ENCODE peak calls at places on chromosomes 7 and 10, in seven cellular contexts. One of them, this sample, is unnamed.

GRCh38 chr7:17690030-17690429 is 250.3 kb downstream of the SNX13 start:
- DNase-seq in lower lobe of right lung: no peak
- DNase-seq in HAP-1: no peak
- DNase-seq in ovary: no peak
- DNase-seq in CD8-positive, alpha-beta memory T cell: no peak
- DNase-seq in neural progenitor cell: no peak
- DNase-seq in Panc1: no peak
- DNase-seq in this sample: no peak

GRCh38 chr10:100508691-100509150 is 10.9 kb downstream of the SEC31B start:
- DNase-seq in lower lobe of right lung: no peak
- DNase-seq in HAP-1: peak; percentile 64
- DNase-seq in ovary: no peak
- DNase-seq in CD8-positive, alpha-beta memory T cell: no peak
- DNase-seq in neural progenitor cell: peak; percentile 81
- DNase-seq in Panc1: no peak
- DNase-seq in this sample: peak; percentile 66

GRCh38 chr10:87750001-87750651 is 67.9 kb downstream of the ATAD1 start:
- DNase-seq in lower lobe of right lung: no peak
- DNase-seq in HAP-1: no peak
- DNase-seq in ovary: no peak
- DNase-seq in CD8-positive, alpha-beta memory T cell: no peak
- DNase-seq in neural progenitor cell: peak; percentile 13
- DNase-seq in Panc1: no peak
- DNase-seq in this sample: no peak

GRCh38 chr10:74924251-74924954 is 98.0 kb downstream of the KAT6B start:
- DNase-seq in lower lobe of right lung: no peak
- DNase-seq in HAP-1: peak; percentile 11
- DNase-seq in ovary: no peak
- DNase-seq in CD8-positive, alpha-beta memory T cell: no peak
- DNase-seq in neural progenitor cell: no peak
- DNase-seq in Panc1: peak; percentile 79
- DNase-seq in this sample: no peak

GRCh38 chr10:55158643-55159042 is 357.6 kb upstream of the PCDH15 start:
- DNase-seq in lower lobe of right lung: no peak
- DNase-seq in HAP-1: no peak
- DNase-seq in ovary: no peak
- DNase-seq in CD8-positive, alpha-beta memory T cell: no peak
- DNase-seq in neural progenitor cell: no peak
- DNase-seq in Panc1: no peak
- DNase-seq in this sample: no peak

GRCh38 chr7:25964483-25964961 is 187.5 kb upstream of the NFE2L3 start:
- DNase-seq in lower lobe of right lung: no peak
- DNase-seq in HAP-1: no peak
- DNase-seq in ovary: no peak
- DNase-seq in CD8-positive, alpha-beta memory T cell: no peak
- DNase-seq in neural progenitor cell: no peak
- DNase-seq in Panc1: no peak
- DNase-seq in this sample: no peak

GRCh38 chr10:97129666-97130065 is 56.1 kb downstream of the SLIT1 start:
- DNase-seq in lower lobe of right lung: no peak
- DNase-seq in HAP-1: no peak
- DNase-seq in ovary: no peak
- DNase-seq in CD8-positive, alpha-beta memory T cell: no peak
- DNase-seq in neural progenitor cell: no peak
- DNase-seq in Panc1: no peak
- DNase-seq in this sample: no peak

GRCh38 chr7:83038787-83039186 is 123.9 kb downstream of the PCLO start:
- DNase-seq in lower lobe of right lung: no peak
- DNase-seq in HAP-1: no peak
- DNase-seq in ovary: no peak
- DNase-seq in CD8-positive, alpha-beta memory T cell: no peak
- DNase-seq in neural progenitor cell: no peak
- DNase-seq in Panc1: no peak
- DNase-seq in this sample: no peak

GRCh38 chr10:77179015-77179695 is 458.5 kb downstream of the KCNMA1 start:
- DNase-seq in lower lobe of right lung: no peak
- DNase-seq in HAP-1: no peak
- DNase-seq in ovary: peak; percentile 66
- DNase-seq in CD8-positive, alpha-beta memory T cell: no peak
- DNase-seq in neural progenitor cell: peak; percentile 26
- DNase-seq in Panc1: no peak
- DNase-seq in this sample: no peak

GRCh38 chr7:90599038-90599437 is 2.9 kb downstream of the CDK14 start:
- DNase-seq in lower lobe of right lung: no peak
- DNase-seq in HAP-1: no peak
- DNase-seq in ovary: no peak
- DNase-seq in CD8-positive, alpha-beta memory T cell: no peak
- DNase-seq in neural progenitor cell: no peak
- DNase-seq in Panc1: no peak
- DNase-seq in this sample: no peak

GRCh38 chr10:103793429-103793828 is 61.9 kb downstream of the SH3PXD2A start:
- DNase-seq in lower lobe of right lung: no peak
- DNase-seq in HAP-1: no peak
- DNase-seq in ovary: no peak
- DNase-seq in CD8-positive, alpha-beta memory T cell: no peak
- DNase-seq in neural progenitor cell: no peak
- DNase-seq in Panc1: no peak
- DNase-seq in this sample: no peak

GRCh38 chr7:132646064-132646463 is 69.8 kb upstream of the PLXNA4 start:
- DNase-seq in lower lobe of right lung: no peak
- DNase-seq in HAP-1: no peak
- DNase-seq in ovary: no peak
- DNase-seq in CD8-positive, alpha-beta memory T cell: no peak
- DNase-seq in neural progenitor cell: no peak
- DNase-seq in Panc1: no peak
- DNase-seq in this sample: no peak

GRCh38 chr7:105185290-105186010 is 171.4 kb downstream of the KMT2E start:
- DNase-seq in lower lobe of right lung: no peak
- DNase-seq in HAP-1: peak; percentile 62
- DNase-seq in ovary: no peak
- DNase-seq in CD8-positive, alpha-beta memory T cell: no peak
- DNase-seq in neural progenitor cell: no peak
- DNase-seq in Panc1: no peak
- DNase-seq in this sample: no peak

GRCh38 chr10:89129850-89130396 is 77.2 kb downstream of the CH25H start:
- DNase-seq in lower lobe of right lung: peak; percentile 58
- DNase-seq in HAP-1: no peak
- DNase-seq in ovary: no peak
- DNase-seq in CD8-positive, alpha-beta memory T cell: no peak
- DNase-seq in neural progenitor cell: no peak
- DNase-seq in Panc1: no peak
- DNase-seq in this sample: no peak

GRCh38 chr10:89138755-89139154 is 68.4 kb downstream of the CH25H start:
- DNase-seq in lower lobe of right lung: no peak
- DNase-seq in HAP-1: no peak
- DNase-seq in ovary: no peak
- DNase-seq in CD8-positive, alpha-beta memory T cell: no peak
- DNase-seq in neural progenitor cell: no peak
- DNase-seq in Panc1: no peak
- DNase-seq in this sample: no peak

GRCh38 chr10:89134963-89135362 is 72.2 kb downstream of the CH25H start:
- DNase-seq in lower lobe of right lung: no peak
- DNase-seq in HAP-1: no peak
- DNase-seq in ovary: no peak
- DNase-seq in CD8-positive, alpha-beta memory T cell: no peak
- DNase-seq in neural progenitor cell: no peak
- DNase-seq in Panc1: no peak
- DNase-seq in this sample: no peak
- H3K4me1 ChIP-seq in lower lobe of right lung: no peaks in the 10 kb centered on the region
- H3K4me1 ChIP-seq in HAP-1: no peaks in the 10 kb centered on the region
- H3K4me1 ChIP-seq in ovary: no peaks in the 10 kb centered on the region
- H3K4me1 ChIP-seq in CD8-positive, alpha-beta memory T cell: no peaks in the 10 kb centered on the region
- H3K4me1 ChIP-seq in neural progenitor cell: no peaks in the 10 kb centered on the region
- H3K4me1 ChIP-seq in Panc1: no peaks in the 10 kb centered on the region
- H3K4me1 ChIP-seq in this sample: no peaks in the 10 kb centered on the region

GRCh38 chr10:112811741-112812551 is 138.1 kb upstream of the TCF7L2 start:
- DNase-seq in lower lobe of right lung: peak; percentile 69
- DNase-seq in HAP-1: peak; percentile 99
- DNase-seq in ovary: no peak
- DNase-seq in CD8-positive, alpha-beta memory T cell: no peak
- DNase-seq in neural progenitor cell: peak; percentile 54
- DNase-seq in Panc1: peak; percentile 62
- DNase-seq in this sample: no peak
- H3K4me1 ChIP-seq in lower lobe of right lung: peaks cover 21% of the 10 kb centered on the region
- H3K4me1 ChIP-seq in HAP-1: peaks cover 19% of the 10 kb centered on the region
- H3K4me1 ChIP-seq in ovary: peaks cover 9% of the 10 kb centered on the region
- H3K4me1 ChIP-seq in CD8-positive, alpha-beta memory T cell: no peaks in the 10 kb centered on the region
- H3K4me1 ChIP-seq in neural progenitor cell: peaks cover 51% of the 10 kb centered on the region
- H3K4me1 ChIP-seq in Panc1: peaks cover 23% of the 10 kb centered on the region
- H3K4me1 ChIP-seq in this sample: peaks cover 45% of the 10 kb centered on the region

DNA sequence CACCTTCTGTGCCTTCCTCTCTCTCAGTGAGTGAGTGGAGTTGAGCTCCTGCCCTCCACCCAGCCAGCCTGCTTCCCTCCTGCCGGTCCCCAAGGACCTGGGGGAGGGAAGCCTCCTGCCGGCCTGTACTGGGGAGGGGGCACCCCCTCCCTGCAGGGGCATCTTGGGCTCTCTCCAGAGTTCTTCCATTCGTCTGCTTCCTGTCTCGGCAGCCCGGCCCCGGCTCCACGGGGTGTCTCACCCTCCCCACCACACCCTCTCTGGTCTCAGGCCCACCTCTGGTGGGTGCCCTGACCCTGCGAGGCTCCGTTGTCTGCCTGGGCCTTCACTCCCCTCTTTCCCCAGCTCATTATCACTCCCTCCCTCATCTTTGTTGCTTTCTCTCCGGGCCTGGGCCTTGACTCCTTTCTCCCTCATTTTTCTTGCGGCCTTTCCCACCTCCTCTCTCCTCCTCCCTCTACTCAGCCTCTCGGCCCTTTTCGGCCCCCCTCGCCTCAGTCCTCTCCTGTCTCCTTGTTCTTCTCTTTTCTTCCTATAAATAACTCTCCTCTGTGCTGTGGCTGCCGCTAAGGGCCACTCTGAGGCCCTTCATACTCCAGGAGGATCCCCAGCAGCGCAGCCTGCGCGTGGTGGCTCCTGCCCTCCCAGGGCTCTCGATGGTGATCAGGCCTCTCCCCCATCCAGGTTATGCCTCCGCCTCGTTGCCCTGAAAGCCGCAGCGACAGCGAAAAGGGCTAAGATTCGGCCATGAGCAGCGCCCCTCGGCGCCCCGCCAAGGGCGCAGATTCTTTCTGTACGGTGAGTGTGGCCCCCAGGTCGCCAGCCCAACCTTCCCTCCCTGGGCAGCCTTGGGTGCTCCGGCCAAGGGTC is 2.1 kb downstream of the SLC4A2 start:
- DNase-seq in lower lobe of right lung: peak; percentile 73
- DNase-seq in HAP-1: no peak
- DNase-seq in ovary: no peak
- DNase-seq in CD8-positive, alpha-beta memory T cell: no peak
- DNase-seq in neural progenitor cell: peak; percentile 15
- DNase-seq in Panc1: no peak
- DNase-seq in this sample: no peak
- H3K4me1 ChIP-seq in lower lobe of right lung: peaks cover 44% of the 10 kb centered on the region
- H3K4me1 ChIP-seq in HAP-1: peaks cover 23% of the 10 kb centered on the region
- H3K4me1 ChIP-seq in ovary: peaks cover 25% of the 10 kb centered on the region
- H3K4me1 ChIP-seq in CD8-positive, alpha-beta memory T cell: peaks cover 36% of the 10 kb centered on the region
- H3K4me1 ChIP-seq in neural progenitor cell: peaks cover 43% of the 10 kb centered on the region
- H3K4me1 ChIP-seq in Panc1: peaks cover 41% of the 10 kb centered on the region
- H3K4me1 ChIP-seq in this sample: peaks cover 38% of the 10 kb centered on the region

DNA sequence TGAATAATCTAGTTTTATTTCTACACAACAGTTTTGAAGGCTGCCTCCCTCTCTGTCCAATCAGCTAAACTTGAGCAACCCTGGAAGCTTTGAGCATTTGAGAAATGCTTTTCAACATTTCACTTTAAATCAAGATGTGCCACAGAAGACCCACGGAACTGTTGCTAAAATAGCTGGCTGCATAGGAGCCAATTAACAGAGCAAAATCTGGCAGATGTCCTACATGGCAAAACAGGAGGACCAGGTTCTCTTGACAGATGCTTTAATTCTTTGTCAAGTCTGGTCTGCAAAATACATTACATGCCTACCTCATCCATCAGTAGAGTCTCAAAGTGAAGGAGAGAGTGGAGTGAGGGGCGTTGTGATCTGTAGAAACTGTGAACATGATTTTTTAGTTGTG is 185.9 kb downstream of the DPY19L1 start:
- DNase-seq in lower lobe of right lung: no peak
- DNase-seq in HAP-1: no peak
- DNase-seq in ovary: no peak
- DNase-seq in CD8-positive, alpha-beta memory T cell: no peak
- DNase-seq in neural progenitor cell: no peak
- DNase-seq in Panc1: no peak
- DNase-seq in this sample: no peak
- H3K4me1 ChIP-seq in lower lobe of right lung: no peaks in the 10 kb centered on the region
- H3K4me1 ChIP-seq in HAP-1: no peaks in the 10 kb centered on the region
- H3K4me1 ChIP-seq in ovary: no peaks in the 10 kb centered on the region
- H3K4me1 ChIP-seq in CD8-positive, alpha-beta memory T cell: no peaks in the 10 kb centered on the region
- H3K4me1 ChIP-seq in neural progenitor cell: no peaks in the 10 kb centered on the region
- H3K4me1 ChIP-seq in Panc1: peaks cover 6% of the 10 kb centered on the region
- H3K4me1 ChIP-seq in this sample: no peaks in the 10 kb centered on the region

GRCh38 chr10:72226418-72227027 is 10.4 kb upstream of the ASCC1 start:
- DNase-seq in lower lobe of right lung: no peak
- DNase-seq in HAP-1: no peak
- DNase-seq in ovary: peak; percentile 21
- DNase-seq in CD8-positive, alpha-beta memory T cell: no peak
- DNase-seq in neural progenitor cell: no peak
- DNase-seq in Panc1: no peak
- DNase-seq in this sample: no peak
- H3K4me1 ChIP-seq in lower lobe of right lung: peaks cover 48% of the 10 kb centered on the region
- H3K4me1 ChIP-seq in HAP-1: peaks cover 2% of the 10 kb centered on the region
- H3K4me1 ChIP-seq in ovary: peaks cover 16% of the 10 kb centered on the region
- H3K4me1 ChIP-seq in CD8-positive, alpha-beta memory T cell: peaks cover 54% of the 10 kb centered on the region
- H3K4me1 ChIP-seq in neural progenitor cell: peaks cover 6% of the 10 kb centered on the region
- H3K4me1 ChIP-seq in Panc1: peaks cover 21% of the 10 kb centered on the region
- H3K4me1 ChIP-seq in this sample: peaks cover 3% of the 10 kb centered on the region